ENCODE peak calls at places on chromosomes 11 and 22, in six cellular contexts. A is stimulated activated CD4-positive, alpha-beta T cell treated with anti-CD3 and anti-CD28 coated beads, Interleukin-4, amount 100 ng/mL, for 24 hours; I is fibroblast of mammary gland; N is mesendoderm; D is brain microvascular endothelial cell; R is CD8-positive, alpha-beta memory T cell. F is an unnamed sample.

GRCh38 chr22:45602824-45603301 is 68.8 kb upstream of the ATXN10 start:
- DNase-seq in A (no peak), I (peak), R (no peak), N (peak), D (peak), F (peak)

GRCh38 chr22:37491106-37491505 is 4.9 kb upstream of the MFNG start:
- DNase-seq in R (no peak), N (no peak), D (no peak), I (no peak), A (no peak), F (no peak)

GRCh38 chr11:35927730-35928129 is 16.1 kb upstream of the LDLRAD3 start:
- DNase-seq in I (peak), D (peak), A (no peak), R (no peak), N (no peak), F (no peak)

GRCh38 chr11:17633987-17634775 is 85.2 kb upstream of the MYOD1 start:
- DNase-seq in I (no peak), A (no peak), D (no peak), N (no peak), R (no peak), F (no peak)

GRCh38 chr11:67468835-67469811 is at the start of gene TMEM134:
- DNase-seq in A (peak), D (peak), R (peak), N (peak), I (peak), F (peak)

GRCh38 chr11:66316849-66317251 is at the start of gene CD248:
- DNase-seq in D (peak), N (peak), I (peak), R (no peak), A (no peak), F (peak)

GRCh38 chr11:34492806-34493414 is 20.7 kb downstream of the ELF5 start:
- DNase-seq in R (peak), A (peak), D (peak), N (peak), I (peak), F (peak)

GRCh38 chr11:117610045-117610444 is 187.0 kb downstream of the DSCAML1 start:
- DNase-seq in A (peak), N (no peak), D (peak), R (no peak), I (no peak), F (no peak)

GRCh38 chr11:35305670-35306382 is 113.5 kb downstream of the SLC1A2 start:
- DNase-seq in A (peak), R (no peak), N (peak), I (peak), D (peak), F (peak)

GRCh38 chr22:20211997-20212753 is 55.9 kb downstream of the RTN4R start:
- DNase-seq in D (peak), R (no peak), N (no peak), A (no peak), I (peak), F (peak)

GRCh38 chr11:116984186-116984585 is 114.0 kb downstream of the SIK3 start:
- DNase-seq in D (peak), R (no peak), I (peak), N (no peak), A (no peak), F (no peak)

F was measured in NCI-H82.